ENCODE peak calls at places on chromosomes 3 and 15, in nine cellular contexts. One of them, this sample, is unnamed.

GRCh38 chr3:169657351-169658124 is 6.0 kb downstream of the MECOM start:
- DNase-seq in effector CD4-positive, alpha-beta T cell: no peak
- DNase-seq in naive thymus-derived CD4-positive, alpha-beta T cell: no peak
- DNase-seq in posterior cingulate gyrus: no peak
- DNase-seq in fibroblast of lung: no peak
- DNase-seq in pancreas: no peak
- DNase-seq in transverse colon: no peak
- DNase-seq in CD8-positive, alpha-beta T cell: no peak
- DNase-seq in naive thymus-derived CD8-positive, alpha-beta T cell: no peak
- DNase-seq in this sample: peak

GRCh38 chr3:119898478-119899177 is 116.7 kb downstream of the NR1I2 start:
- DNase-seq in pancreas: no peak
- DNase-seq in fibroblast of lung: peak
- DNase-seq in naive thymus-derived CD8-positive, alpha-beta T cell: no peak
- DNase-seq in naive thymus-derived CD4-positive, alpha-beta T cell: no peak
- DNase-seq in CD8-positive, alpha-beta T cell: no peak
- DNase-seq in effector CD4-positive, alpha-beta T cell: no peak
- DNase-seq in transverse colon: no peak
- DNase-seq in posterior cingulate gyrus: no peak
- DNase-seq in this sample: no peak

GRCh38 chr15:69983696-69984265 is 113.9 kb downstream of the TLE3 start:
- DNase-seq in pancreas: no peak
- DNase-seq in fibroblast of lung: peak
- DNase-seq in CD8-positive, alpha-beta T cell: no peak
- DNase-seq in naive thymus-derived CD4-positive, alpha-beta T cell: no peak
- DNase-seq in posterior cingulate gyrus: no peak
- DNase-seq in effector CD4-positive, alpha-beta T cell: no peak
- DNase-seq in transverse colon: no peak
- DNase-seq in naive thymus-derived CD8-positive, alpha-beta T cell: no peak
- DNase-seq in this sample: no peak

GRCh38 chr15:47820047-47820779 is 102.9 kb downstream of the SEMA6D start:
- DNase-seq in naive thymus-derived CD8-positive, alpha-beta T cell: no peak
- DNase-seq in CD8-positive, alpha-beta T cell: no peak
- DNase-seq in posterior cingulate gyrus: no peak
- DNase-seq in pancreas: no peak
- DNase-seq in effector CD4-positive, alpha-beta T cell: no peak
- DNase-seq in fibroblast of lung: peak
- DNase-seq in transverse colon: no peak
- DNase-seq in naive thymus-derived CD4-positive, alpha-beta T cell: no peak
- DNase-seq in this sample: no peak

GRCh38 chr3:140553591-140553990 is 124.3 kb upstream of the TRIM42 start:
- DNase-seq in fibroblast of lung: no peak
- DNase-seq in pancreas: no peak
- DNase-seq in CD8-positive, alpha-beta T cell: no peak
- DNase-seq in effector CD4-positive, alpha-beta T cell: no peak
- DNase-seq in posterior cingulate gyrus: no peak
- DNase-seq in naive thymus-derived CD4-positive, alpha-beta T cell: no peak
- DNase-seq in transverse colon: no peak
- DNase-seq in naive thymus-derived CD8-positive, alpha-beta T cell: no peak
- DNase-seq in this sample: no peak

GRCh38 chr15:52424856-52425431 is 103.7 kb downstream of the MYO5A start:
- DNase-seq in pancreas: no peak
- DNase-seq in naive thymus-derived CD4-positive, alpha-beta T cell: no peak
- DNase-seq in effector CD4-positive, alpha-beta T cell: no peak
- DNase-seq in naive thymus-derived CD8-positive, alpha-beta T cell: no peak
- DNase-seq in CD8-positive, alpha-beta T cell: no peak
- DNase-seq in posterior cingulate gyrus: no peak
- DNase-seq in fibroblast of lung: no peak
- DNase-seq in transverse colon: no peak
- DNase-seq in this sample: no peak

GRCh38 chr3:36891651-36892268 is 53.1 kb downstream of the TRANK1 start:
- DNase-seq in pancreas: no peak
- DNase-seq in effector CD4-positive, alpha-beta T cell: no peak
- DNase-seq in posterior cingulate gyrus: no peak
- DNase-seq in fibroblast of lung: no peak
- DNase-seq in CD8-positive, alpha-beta T cell: no peak
- DNase-seq in naive thymus-derived CD4-positive, alpha-beta T cell: no peak
- DNase-seq in transverse colon: no peak
- DNase-seq in naive thymus-derived CD8-positive, alpha-beta T cell: no peak
- DNase-seq in this sample: no peak

GRCh38 chr3:162007722-162008121 is 511.1 kb downstream of the OTOL1 start:
- DNase-seq in posterior cingulate gyrus: no peak
- DNase-seq in transverse colon: no peak
- DNase-seq in CD8-positive, alpha-beta T cell: no peak
- DNase-seq in pancreas: no peak
- DNase-seq in naive thymus-derived CD4-positive, alpha-beta T cell: no peak
- DNase-seq in fibroblast of lung: no peak
- DNase-seq in naive thymus-derived CD8-positive, alpha-beta T cell: no peak
- DNase-seq in effector CD4-positive, alpha-beta T cell: no peak
- DNase-seq in this sample: no peak

GRCh38 chr3:194065119-194065392 is 70.9 kb upstream of the HES1 start:
- DNase-seq in posterior cingulate gyrus: no peak
- DNase-seq in naive thymus-derived CD4-positive, alpha-beta T cell: no peak
- DNase-seq in naive thymus-derived CD8-positive, alpha-beta T cell: no peak
- DNase-seq in pancreas: no peak
- DNase-seq in CD8-positive, alpha-beta T cell: no peak
- DNase-seq in fibroblast of lung: no peak
- DNase-seq in effector CD4-positive, alpha-beta T cell: no peak
- DNase-seq in transverse colon: no peak
- DNase-seq in this sample: no peak

GRCh38 chr3:49649576-49649975 is 24.6 kb upstream of the APEH start:
- DNase-seq in naive thymus-derived CD8-positive, alpha-beta T cell: no peak
- DNase-seq in effector CD4-positive, alpha-beta T cell: no peak
- DNase-seq in pancreas: no peak
- DNase-seq in CD8-positive, alpha-beta T cell: no peak
- DNase-seq in transverse colon: no peak
- DNase-seq in naive thymus-derived CD4-positive, alpha-beta T cell: no peak
- DNase-seq in posterior cingulate gyrus: no peak
- DNase-seq in fibroblast of lung: no peak
- DNase-seq in this sample: no peak

GRCh38 chr3:135887220-135887619 is 78.3 kb upstream of the PPP2R3A start:
- DNase-seq in naive thymus-derived CD4-positive, alpha-beta T cell: no peak
- DNase-seq in effector CD4-positive, alpha-beta T cell: no peak
- DNase-seq in CD8-positive, alpha-beta T cell: no peak
- DNase-seq in transverse colon: no peak
- DNase-seq in fibroblast of lung: peak
- DNase-seq in pancreas: no peak
- DNase-seq in posterior cingulate gyrus: no peak
- DNase-seq in naive thymus-derived CD8-positive, alpha-beta T cell: no peak
- DNase-seq in this sample: peak

This sample was measured in lung microvascular endothelial cell.